ENCODE peak calls at places on chromosomes 2 and 18, in six cellular contexts. N is K562, U is transverse colon, Q is tibial artery, X is choroid plexus epithelial cell, H is colonic mucosa. B is an unnamed sample.

GRCh38 chr18:78786776-78787175 is 192.8 kb upstream of the SALL3 start:
- DNase-seq in N (no peak), H (no peak), Q (no peak), U (no peak), X (no peak), B (no peak)

GRCh38 chr2:184577741-184578140 is 20.6 kb upstream of the ZNF804A start:
- DNase-seq in N (no peak), X (no peak), Q (no peak), H (no peak), U (no peak), B (no peak)

GRCh38 chr2:40741532-40741931 is 289.6 kb upstream of the SLC8A1 start:
- DNase-seq in H (no peak), N (no peak), X (no peak), Q (no peak), U (no peak), B (no peak)

GRCh38 chr2:54632733-54633692 is 90.4 kb upstream of the EML6 start:
- DNase-seq in X (peak), U (no peak), H (no peak), Q (no peak), N (no peak), B (no peak)

GRCh38 chr2:171522804-171523338 is 597 bp downstream of the CYBRD1 start:
- DNase-seq in N (peak), H (peak), X (peak), Q (no peak), U (peak), B (no peak)

GRCh38 chr2:16302969-16303592 is 362.6 kb downstream of the CYRIA start:
- DNase-seq in N (no peak), Q (no peak), H (no peak), U (no peak), X (no peak), B (no peak)

GRCh38 chr18:22813648-22814328 is 119.3 kb upstream of the RBBP8 start:
- DNase-seq in N (peak), Q (no peak), U (no peak), X (peak), H (no peak), B (no peak)

GRCh38 chr2:109207201-109207600 is 78.2 kb downstream of the SH3RF3 start:
- DNase-seq in N (no peak), U (no peak), H (no peak), Q (no peak), X (no peak), B (no peak)

GRCh38 chr18:463442-464310 is 36.8 kb downstream of the COLEC12 start:
- DNase-seq in X (no peak), N (no peak), H (no peak), Q (no peak), U (no peak), B (no peak)

GRCh38 chr2:175600024-175600831 is 401.8 kb downstream of the LNPK start:
- DNase-seq in X (no peak), Q (peak), U (no peak), N (no peak), H (no peak), B (peak)

GRCh38 chr2:181393472-181393871 is 63.7 kb upstream of the ITGA4 start:
- DNase-seq in N (no peak), X (peak), Q (no peak), H (no peak), U (no peak), B (no peak)

GRCh38 chr2:207362716-207363115 is 167.0 kb upstream of the CREB1 start:
- DNase-seq in N (no peak), Q (no peak), H (no peak), X (no peak), U (no peak), B (no peak)

GRCh38 chr2:33110461-33110860 is 163.7 kb downstream of the LTBP1 start:
- DNase-seq in H (no peak), N (no peak), U (no peak), Q (no peak), X (no peak), B (no peak)

GRCh38 chr2:234669001-234669400 is 172.1 kb upstream of the ARL4C start:
- DNase-seq in U (no peak), N (no peak), H (no peak), X (no peak), Q (no peak), B (no peak)

DNA sequence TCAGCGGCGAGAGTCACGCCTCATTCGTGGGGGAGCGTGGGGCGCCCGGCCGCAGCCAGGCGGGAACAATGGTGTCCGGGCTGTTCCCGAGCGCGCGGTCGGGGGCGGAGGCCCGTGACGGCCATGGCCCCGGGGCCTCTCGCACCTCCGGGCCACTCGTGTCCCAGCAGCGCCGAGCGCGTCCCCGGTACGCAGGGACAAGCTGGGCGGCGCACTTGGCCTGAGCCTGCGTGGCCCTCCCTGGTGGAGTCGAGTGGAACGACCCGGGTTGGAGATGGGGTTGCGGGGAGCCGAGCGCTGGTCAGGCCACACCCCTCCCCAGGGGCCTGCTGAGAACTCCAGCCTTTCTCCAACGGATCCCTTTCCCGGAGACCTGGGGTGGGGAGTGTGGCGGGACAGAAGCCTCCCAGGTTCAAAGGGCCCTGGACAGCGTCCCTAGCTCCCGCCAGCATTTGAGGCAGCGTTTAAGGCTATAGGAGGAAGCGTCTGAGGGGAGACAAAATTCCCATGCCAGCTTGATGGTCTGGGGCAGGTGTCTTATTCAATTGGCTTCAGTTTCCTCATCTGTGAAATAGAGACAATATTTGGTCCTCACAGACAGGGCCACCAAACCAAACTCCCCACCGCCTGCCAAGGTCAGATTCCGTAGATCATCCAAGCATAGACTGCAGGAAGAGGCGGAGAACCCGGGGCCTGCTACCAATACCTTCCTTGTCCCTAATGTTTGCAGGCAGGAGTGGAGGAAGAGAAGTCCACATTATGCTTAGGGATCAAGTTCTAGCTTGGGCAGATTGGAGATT is 545 bp downstream of the CNDP2 start:
- DNase-seq in X (peak), Q (no peak), N (peak), U (peak), H (peak), B (no peak)
- TF ChIP-seq CTCF in X (peak), Q (no peak), N (peak), U (peak), H (no peak), B (peak)

GRCh38 chr18:24987271-24987932 is 364.6 kb downstream of the ZNF521 start:
- DNase-seq in H (no peak), Q (no peak), N (no peak), U (no peak), X (no peak), B (no peak)

GRCh38 chr18:24987933-24988840 is 363.8 kb downstream of the ZNF521 start:
- DNase-seq in Q (no peak), H (no peak), U (no peak), N (no peak), X (no peak), B (no peak)

GRCh38 chr18:24983566-24983965 is 368.4 kb downstream of the ZNF521 start:
- DNase-seq in X (no peak), H (no peak), N (no peak), U (no peak), Q (no peak), B (no peak)

GRCh38 chr18:24986611-24987270 is 365.2 kb downstream of the ZNF521 start:
- DNase-seq in N (no peak), H (no peak), U (no peak), X (no peak), Q (no peak), B (no peak)

GRCh38 chr18:24985616-24986015 is 366.4 kb downstream of the ZNF521 start:
- DNase-seq in X (no peak), H (no peak), U (no peak), N (no peak), Q (no peak), B (no peak)
- H3K4me3 ChIP-seq in X (no peak), H (no peak), U (no peak), N (no peak), Q (no peak), B (no peak)

GRCh38 chr2:88191722-88192042 is 21.5 kb downstream of the THNSL2 start:
- DNase-seq in Q (no peak), N (no peak), U (no peak), H (no peak), X (no peak), B (no peak)
- TF ChIP-seq CTCF in Q (no peak), N (no peak), U (no peak), H (no peak), X (no peak), B (no peak)

GRCh38 chr18:76564636-76565237 is 69.7 kb upstream of the ZNF516 start:
- DNase-seq in U (no peak), Q (no peak), H (no peak), X (peak), N (no peak), B (no peak)
- H3K4me3 ChIP-seq in U (no peak), Q (peak), H (no peak), X (peak), N (no peak), B (no peak)

DNA sequence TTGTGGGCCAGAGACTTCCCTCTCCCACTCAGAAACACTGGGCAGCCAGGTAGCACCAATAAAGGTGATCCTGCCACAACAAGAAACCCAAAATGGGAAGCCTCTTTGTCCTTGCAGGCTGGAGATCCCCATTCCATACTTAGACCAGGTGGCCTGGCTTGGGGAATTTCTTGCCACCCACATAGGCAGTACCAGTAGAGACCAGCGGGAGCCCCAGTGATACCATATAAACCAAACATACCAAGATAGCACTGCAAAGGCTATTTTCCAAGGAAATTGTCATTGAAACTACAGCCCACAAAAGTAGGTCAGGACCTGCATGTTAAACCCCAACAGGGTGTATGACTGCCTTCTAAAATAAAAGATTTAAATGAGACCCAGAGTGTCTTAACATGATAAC is 171.6 kb downstream of the DIS3L2 start:
- DNase-seq in U (no peak), H (no peak), N (no peak), Q (no peak), X (peak), B (no peak)
- TF ChIP-seq CTCF in U (no peak), H (no peak), N (no peak), Q (no peak), X (peak), B (peak)

GRCh38 chr2:112787294-112787693 is 3.0 kb upstream of the IL1A start:
- DNase-seq in N (no peak), X (no peak), U (no peak), H (no peak), Q (no peak), B (no peak)

GRCh38 chr2:112783187-112783721 is 1.0 kb downstream of the IL1A start:
- DNase-seq in Q (no peak), H (no peak), X (no peak), U (no peak), N (no peak), B (no peak)

GRCh38 chr2:112787729-112788401 is 3.6 kb upstream of the IL1A start:
- DNase-seq in X (no peak), N (no peak), U (no peak), Q (no peak), H (no peak), B (no peak)

GRCh38 chr2:112782234-112782799 is 2.0 kb downstream of the IL1A start:
- DNase-seq in Q (no peak), X (no peak), N (no peak), H (no peak), U (no peak), B (no peak)

DNA sequence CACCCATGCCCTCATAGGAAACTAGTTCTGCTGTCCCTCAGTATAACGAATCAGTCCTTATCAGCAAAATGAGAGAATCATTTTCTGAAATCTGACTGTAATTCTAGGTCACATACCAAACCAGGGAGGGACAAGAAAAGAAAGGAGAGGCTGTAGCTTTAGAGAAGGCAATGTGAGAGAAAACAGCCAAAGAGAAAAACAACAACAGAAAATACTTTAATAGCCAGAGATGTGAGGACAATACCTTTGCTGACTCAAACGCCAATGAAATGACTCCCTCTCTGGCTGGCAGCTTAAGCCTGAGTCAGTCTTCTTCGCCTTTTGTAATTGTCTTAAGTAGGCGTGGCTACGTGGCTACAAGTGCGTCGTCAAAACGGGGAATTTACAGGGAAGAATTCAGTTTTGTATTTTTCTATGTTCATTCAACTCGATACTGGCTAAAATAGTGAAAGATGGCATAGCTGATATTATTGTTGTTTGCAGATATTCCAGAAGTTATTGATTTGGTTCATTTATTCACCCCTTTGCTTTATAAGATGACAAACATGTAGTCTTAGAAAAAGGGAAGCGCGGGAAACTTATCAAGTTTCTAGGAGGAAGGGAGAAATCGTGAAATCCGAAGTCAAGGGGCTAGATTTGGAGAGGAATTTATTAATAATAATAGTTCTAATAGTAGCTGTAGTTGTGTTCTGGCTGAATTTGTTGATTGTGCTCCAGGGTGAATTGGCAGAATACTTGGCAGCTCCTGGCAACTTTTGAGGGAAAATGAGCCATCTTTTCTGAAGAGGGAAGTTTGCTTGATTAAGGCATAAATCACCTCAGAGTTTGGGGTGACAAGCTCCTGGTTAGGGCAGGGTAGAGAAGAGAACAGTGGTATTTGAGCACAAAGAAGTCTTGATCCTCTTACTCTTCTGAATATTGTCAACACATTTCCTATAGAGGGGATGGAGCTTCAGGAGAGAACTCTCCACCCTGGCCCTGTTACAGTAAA is at the start of gene IL1A:
- DNase-seq in U (no peak), X (peak), N (peak), H (peak), Q (no peak), B (peak)
- H3K4me3 ChIP-seq in U (no peak), X (peak), N (no peak), H (no peak), Q (no peak), B (no peak)

DNA sequence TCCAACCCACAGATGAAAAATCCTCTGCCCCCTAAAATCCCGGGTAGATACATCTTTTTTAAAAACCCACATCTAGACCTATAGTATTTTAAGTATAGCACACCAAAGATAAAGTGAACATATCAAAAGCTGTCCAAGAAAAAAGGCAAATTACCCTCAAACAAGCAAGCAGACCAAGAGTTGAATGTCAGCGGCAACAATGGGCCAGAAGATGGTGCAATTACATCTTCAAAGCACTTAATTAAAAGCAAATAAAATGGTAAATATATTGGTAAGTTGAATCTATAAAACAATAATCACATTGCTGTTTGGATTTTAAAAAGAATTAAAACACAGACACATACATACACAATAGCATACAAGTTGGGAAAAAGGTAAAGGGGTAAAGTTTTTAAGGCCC is 98.5 kb downstream of the MYOM1 start:
- DNase-seq in N (no peak), H (no peak), U (no peak), Q (no peak), X (peak), B (no peak)
- TF ChIP-seq CTCF in N (no peak), H (no peak), U (no peak), Q (no peak), X (peak), B (no peak)

GRCh38 chr2:101125374-101125773 is 25.8 kb downstream of the TBC1D8 start:
- DNase-seq in Q (no peak), U (no peak), H (no peak), X (peak), N (no peak), B (no peak)
- H3K4me3 ChIP-seq in Q (no peak), U (no peak), H (no peak), X (no peak), N (no peak), B (no peak)

B was measured in AG09309.